ENCODE peak calls at places on chromosome 20, in six cellular contexts. O is ovary; P is stimulated activated CD8-positive, alpha-beta memory T cell treated with anti-CD3 and anti-CD28 coated beads, Interleukin-12 subunit alpha, Interleukin-12 subunit beta, amount 100 ng/mL, for 4 hours; X is choroid plexus epithelial cell; T is psoas muscle; L is EH. J is an unnamed sample.

GRCh38 chr20:25372584-25373336 is 17.9 kb downstream of the ABHD12 start:
- DNase-seq in P (no peak), T (no peak), X (peak), L (peak), O (no peak), J (peak)

GRCh38 chr20:47211036-47211435 is 145.5 kb downstream of the ZMYND8 start:
- DNase-seq in L (no peak), X (no peak), O (no peak), T (no peak), P (no peak), J (no peak)

GRCh38 chr20:40993794-40994540 is 34.7 kb upstream of the TOP1 start:
- DNase-seq in T (no peak), X (no peak), L (peak), P (no peak), O (no peak), J (no peak)

GRCh38 chr20:4081396-4081795 is 66.0 kb upstream of the RNF24 start:
- DNase-seq in L (no peak), X (peak), P (no peak), O (no peak), T (no peak), J (peak)

GRCh38 chr20:24753136-24753535 is 195.9 kb upstream of the CST7 start:
- DNase-seq in X (no peak), T (no peak), P (no peak), L (no peak), O (no peak), J (no peak)

GRCh38 chr20:23125625-23126191 is 39.6 kb upstream of the CD93 start:
- DNase-seq in X (peak), L (peak), P (no peak), T (peak), O (no peak), J (peak)

GRCh38 chr20:37346232-37346525 is 239 bp downstream of the SRC start:
- DNase-seq in T (no peak), P (no peak), L (no peak), O (no peak), X (no peak), J (no peak)

GRCh38 chr20:50116368-50116999 is 3.5 kb upstream of the UBE2V1 start:
- DNase-seq in T (no peak), P (no peak), X (no peak), O (no peak), L (no peak), J (no peak)

GRCh38 chr20:10075606-10076005 is 40.8 kb downstream of the ANKEF1 start:
- DNase-seq in P (no peak), T (no peak), L (no peak), X (no peak), O (no peak), J (no peak)

GRCh38 chr20:3276400-3277015 is 37.5 kb upstream of the SLC4A11 start:
- DNase-seq in O (no peak), T (no peak), X (peak), P (no peak), L (peak), J (peak)

GRCh38 chr20:33415948-33416347 is 14.6 kb upstream of the CDK5RAP1 start:
- DNase-seq in P (no peak), L (peak), O (no peak), X (peak), T (peak), J (peak)

GRCh38 chr20:62710886-62711702 is 2.5 kb downstream of the NTSR1 start:
- DNase-seq in T (no peak), O (no peak), X (no peak), P (peak), L (no peak), J (no peak)

GRCh38 chr20:62874745-62875344 is 13.2 kb upstream of the TCFL5 start:
- DNase-seq in L (no peak), X (no peak), O (no peak), T (peak), P (no peak), J (no peak)

GRCh38 chr20:62364911-62365736 is 2.0 kb downstream of the LAMA5 start:
- DNase-seq in T (peak), P (no peak), X (no peak), O (peak), L (no peak), J (no peak)

GRCh38 chr20:56373942-56374341 is 15.2 kb downstream of the FAM210B start:
- DNase-seq in P (no peak), L (peak), T (no peak), O (no peak), X (peak), J (peak)

GRCh38 chr20:2654384-2654822 is 2.0 kb downstream of the NOP56 start:
- DNase-seq in L (no peak), T (no peak), P (no peak), O (no peak), X (no peak), J (no peak)

GRCh38 chr20:50982372-50982771 is 23.8 kb downstream of the MOCS3 start:
- DNase-seq in O (no peak), P (no peak), L (peak), T (no peak), X (peak), J (peak)

GRCh38 chr20:17933711-17934110 is 34.9 kb downstream of the SNX5 start:
- DNase-seq in X (no peak), P (no peak), O (no peak), T (no peak), L (no peak), J (no peak)

GRCh38 chr20:41391587-41392001 is 25.0 kb upstream of the EMILIN3 start:
- DNase-seq in P (no peak), T (no peak), O (no peak), X (no peak), L (peak), J (no peak)

GRCh38 chr20:61603715-61604114 is 351.7 kb downstream of the CDH4 start:
- DNase-seq in X (no peak), L (no peak), T (no peak), O (no peak), P (no peak), J (no peak)

GRCh38 chr20:5654557-5654956 is 95.6 kb upstream of the SHLD1 start:
- DNase-seq in P (no peak), L (peak), O (no peak), T (no peak), X (peak), J (peak)

GRCh38 chr20:64236137-64237088 is 19.1 kb upstream of the PCMTD2 start:
- DNase-seq in P (no peak), L (no peak), X (no peak), T (peak), O (no peak), J (no peak)

GRCh38 chr20:117518-117917 is 24.9 kb upstream of the DEFB126 start:
- DNase-seq in L (no peak), X (no peak), P (no peak), T (no peak), O (no peak), J (no peak)